ENCODE peak calls at places on chromosomes 11 and 22, in four cellular contexts. One of them, this sample, is unnamed.

GRCh38 chr11:105215528-105215927 is 76.0 kb upstream of the CARD18 start:
- DNase-seq in K562: no peak
- DNase-seq in GM12878: no peak
- DNase-seq in HepG2: no peak
- DNase-seq in this sample: no peak

GRCh38 chr22:32717337-32718240 is 83.9 kb upstream of the TIMP3 start:
- DNase-seq in HepG2: no peak
- DNase-seq in GM12878: no peak
- DNase-seq in K562: no peak
- DNase-seq in this sample: no peak

GRCh38 chr11:65781152-65781961 is 581 bp upstream of the AP5B1 start:
- DNase-seq in HepG2: peak
- DNase-seq in K562: peak
- DNase-seq in GM12878: no peak
- DNase-seq in this sample: no peak

GRCh38 chr11:66386171-66387069 is 14.9 kb upstream of the SLC29A2 start:
- DNase-seq in GM12878: peak
- DNase-seq in K562: peak
- DNase-seq in HepG2: peak
- DNase-seq in this sample: peak

GRCh38 chr11:861105-861479 is 18.4 kb downstream of the TSPAN4 start:
- DNase-seq in HepG2: no peak
- DNase-seq in K562: no peak
- DNase-seq in GM12878: no peak
- DNase-seq in this sample: no peak

GRCh38 chr11:128890543-128891409 is at the start of gene KCNJ5:
- DNase-seq in GM12878: no peak
- DNase-seq in HepG2: no peak
- DNase-seq in K562: no peak
- DNase-seq in this sample: peak

GRCh38 chr11:11532574-11532973 is 89.2 kb downstream of the GALNT18 start:
- DNase-seq in HepG2: no peak
- DNase-seq in GM12878: no peak
- DNase-seq in K562: no peak
- DNase-seq in this sample: no peak

GRCh38 chr11:63998558-63999348 is 12.5 kb downstream of the OTUB1 start:
- DNase-seq in K562: no peak
- DNase-seq in HepG2: no peak
- DNase-seq in GM12878: no peak
- DNase-seq in this sample: no peak

GRCh38 chr22:32202539-32203180 is 2.2 kb downstream of the RFPL2 start:
- DNase-seq in GM12878: no peak
- DNase-seq in HepG2: peak
- DNase-seq in K562: peak
- DNase-seq in this sample: no peak

GRCh38 chr11:32070707-32071106 is 20.2 kb upstream of the RCN1 start:
- DNase-seq in K562: no peak
- DNase-seq in HepG2: no peak
- DNase-seq in GM12878: no peak
- DNase-seq in this sample: no peak

GRCh38 chr11:73566422-73566821 is 31.5 kb downstream of the FAM168A start:
- DNase-seq in K562: no peak
- DNase-seq in HepG2: no peak
- DNase-seq in GM12878: no peak
- DNase-seq in this sample: no peak

GRCh38 chr11:69721745-69722144 is 17.9 kb upstream of the FGF19 start:
- DNase-seq in HepG2: no peak
- DNase-seq in K562: no peak
- DNase-seq in GM12878: no peak
- DNase-seq in this sample: no peak

GRCh38 chr11:19511413-19512183 is 201.0 kb upstream of the NAV2 start:
- DNase-seq in GM12878: no peak
- DNase-seq in K562: no peak
- DNase-seq in HepG2: no peak
- DNase-seq in this sample: no peak

GRCh38 chr11:103700605-103701004 is 335.8 kb upstream of the DDI1 start:
- DNase-seq in HepG2: no peak
- DNase-seq in K562: no peak
- DNase-seq in GM12878: no peak
- DNase-seq in this sample: no peak

GRCh38 chr22:43206515-43207161 is 19.7 kb upstream of the TTLL12 start:
- DNase-seq in HepG2: no peak
- DNase-seq in GM12878: no peak
- DNase-seq in K562: no peak
- DNase-seq in this sample: no peak

GRCh38 chr22:37632174-37633081 is 7.0 kb upstream of the SH3BP1 start:
- DNase-seq in K562: no peak
- DNase-seq in GM12878: no peak
- DNase-seq in HepG2: no peak
- DNase-seq in this sample: no peak

GRCh38 chr11:117830674-117831351 is 6.3 kb upstream of the FXYD2 start:
- DNase-seq in K562: no peak
- DNase-seq in HepG2: no peak
- DNase-seq in GM12878: no peak
- DNase-seq in this sample: peak

GRCh38 chr11:120545813-120546212 is 34.3 kb downstream of the GRIK4 start:
- DNase-seq in GM12878: no peak
- DNase-seq in HepG2: no peak
- DNase-seq in K562: no peak
- DNase-seq in this sample: no peak

GRCh38 chr11:64650923-64651523 is 60.0 kb downstream of the SLC22A12 start:
- DNase-seq in K562: peak
- DNase-seq in HepG2: no peak
- DNase-seq in GM12878: no peak
- DNase-seq in this sample: peak

GRCh38 chr11:1127664-1128162 is 30.0 kb upstream of the MUC5AC start:
- DNase-seq in GM12878: no peak
- DNase-seq in HepG2: no peak
- DNase-seq in K562: no peak
- DNase-seq in this sample: no peak

GRCh38 chr11:46149826-46150225 is 28.6 kb upstream of the PHF21A start:
- DNase-seq in GM12878: no peak
- DNase-seq in K562: no peak
- DNase-seq in HepG2: no peak
- DNase-seq in this sample: no peak

GRCh38 chr22:22694106-22694505 is 49.7 kb downstream of the GGTLC2 start:
- DNase-seq in K562: no peak
- DNase-seq in HepG2: no peak
- DNase-seq in GM12878: no peak
- DNase-seq in this sample: no peak

GRCh38 chr11:76453248-76453647 is 8.4 kb downstream of the EMSY start:
- DNase-seq in GM12878: no peak
- DNase-seq in K562: no peak
- DNase-seq in HepG2: no peak
- DNase-seq in this sample: no peak

GRCh38 chr11:86193297-86194095 is 51.1 kb upstream of the EED start:
- DNase-seq in GM12878: peak
- DNase-seq in K562: peak
- DNase-seq in HepG2: peak
- DNase-seq in this sample: peak

GRCh38 chr11:76610871-76611475 is 59.6 kb downstream of the LRRC32 start:
- DNase-seq in HepG2: no peak
- DNase-seq in K562: no peak
- DNase-seq in GM12878: no peak
- DNase-seq in this sample: no peak

GRCh38 chr11:61913699-61914395 is 3.5 kb downstream of the RAB3IL1 start:
- DNase-seq in HepG2: no peak
- DNase-seq in GM12878: no peak
- DNase-seq in K562: no peak
- DNase-seq in this sample: peak

GRCh38 chr22:38462960-38463784 is 4.7 kb upstream of the KDELR3 start:
- DNase-seq in HepG2: peak
- DNase-seq in GM12878: no peak
- DNase-seq in K562: peak
- DNase-seq in this sample: peak

GRCh38 chr11:110763249-110764011 is 51.2 kb upstream of the ARHGAP20 start:
- DNase-seq in GM12878: no peak
- DNase-seq in HepG2: peak
- DNase-seq in K562: no peak
- DNase-seq in this sample: no peak

GRCh38 chr11:23021287-23021863 is 161.1 kb upstream of the CCDC179 start:
- DNase-seq in HepG2: peak
- DNase-seq in GM12878: no peak
- DNase-seq in K562: peak
- DNase-seq in this sample: peak

GRCh38 chr11:134559617-134559992 is 147.6 kb upstream of the B3GAT1 start:
- DNase-seq in GM12878: no peak
- DNase-seq in K562: no peak
- DNase-seq in HepG2: no peak
- DNase-seq in this sample: no peak

GRCh38 chr22:29224121-29224858 is 18.6 kb downstream of the EMID1 start:
- DNase-seq in HepG2: no peak
- DNase-seq in K562: no peak
- DNase-seq in GM12878: no peak
- DNase-seq in this sample: no peak

GRCh38 chr22:19620742-19621371 is 93.4 kb upstream of the SEPTIN5 start:
- DNase-seq in GM12878: no peak
- DNase-seq in K562: no peak
- DNase-seq in HepG2: no peak
- DNase-seq in this sample: no peak

GRCh38 chr11:34644669-34645406 is 23.9 kb downstream of the EHF start:
- DNase-seq in GM12878: no peak
- DNase-seq in K562: no peak
- DNase-seq in HepG2: no peak
- DNase-seq in this sample: no peak

GRCh38 chr11:78187366-78188011 is 937 bp downstream of the KCTD21 start:
- DNase-seq in K562: no peak
- DNase-seq in HepG2: no peak
- DNase-seq in GM12878: no peak
- DNase-seq in this sample: no peak

GRCh38 chr22:46389081-46389480 is 53.6 kb downstream of the TRMU start:
- DNase-seq in GM12878: no peak
- DNase-seq in K562: no peak
- DNase-seq in HepG2: no peak
- DNase-seq in this sample: no peak
- TF ChIP-seq CBX5 in GM12878: no peak
- TF ChIP-seq CBX5 in K562: no peak
- TF ChIP-seq CBX5 in HepG2: no peak
- TF ChIP-seq CBX5 in this sample: no peak

DNA sequence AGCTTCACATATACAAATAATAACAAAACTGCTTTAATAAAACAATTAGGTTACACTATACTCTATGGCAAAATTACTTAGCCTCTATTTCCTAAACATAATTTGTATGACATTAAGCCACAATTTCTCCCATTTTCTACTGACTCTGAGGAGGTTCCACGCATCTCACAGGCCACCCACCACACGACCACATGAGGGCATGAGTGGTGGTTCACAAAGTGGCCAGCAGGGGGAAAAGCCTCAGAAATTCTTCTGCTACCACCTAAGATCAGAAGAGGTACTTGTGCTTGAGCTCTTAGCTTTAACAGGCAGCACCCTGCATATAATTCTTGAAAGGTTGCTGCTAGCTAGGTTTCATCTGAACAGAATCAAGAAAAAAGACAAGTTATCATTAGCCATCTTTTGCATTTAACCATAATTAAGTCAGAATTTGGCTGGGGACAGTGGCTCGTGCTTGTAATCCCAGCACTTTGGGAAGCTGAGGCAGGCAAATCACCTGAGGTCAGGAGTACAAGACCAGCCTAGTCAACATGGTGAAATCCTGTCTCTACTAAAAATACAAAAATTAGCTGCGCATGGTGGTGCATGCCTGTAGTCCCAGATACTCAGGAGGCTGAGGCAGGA is 7.7 kb downstream of the LPXN start:
- DNase-seq in K562: peak
- DNase-seq in HepG2: peak
- DNase-seq in GM12878: no peak
- DNase-seq in this sample: peak
- TF ChIP-seq CBX5 in K562: no peak
- TF ChIP-seq CBX5 in HepG2: no peak
- TF ChIP-seq CBX5 in GM12878: no peak
- TF ChIP-seq CBX5 in this sample: no peak

GRCh38 chr11:92226331-92227232 is 2.0 kb downstream of the FAT3 start:
- DNase-seq in K562: no peak
- DNase-seq in HepG2: no peak
- DNase-seq in GM12878: no peak
- DNase-seq in this sample: no peak
- TF ChIP-seq CBX5 in K562: no peak
- TF ChIP-seq CBX5 in HepG2: no peak
- TF ChIP-seq CBX5 in GM12878: no peak
- TF ChIP-seq CBX5 in this sample: no peak

DNA sequence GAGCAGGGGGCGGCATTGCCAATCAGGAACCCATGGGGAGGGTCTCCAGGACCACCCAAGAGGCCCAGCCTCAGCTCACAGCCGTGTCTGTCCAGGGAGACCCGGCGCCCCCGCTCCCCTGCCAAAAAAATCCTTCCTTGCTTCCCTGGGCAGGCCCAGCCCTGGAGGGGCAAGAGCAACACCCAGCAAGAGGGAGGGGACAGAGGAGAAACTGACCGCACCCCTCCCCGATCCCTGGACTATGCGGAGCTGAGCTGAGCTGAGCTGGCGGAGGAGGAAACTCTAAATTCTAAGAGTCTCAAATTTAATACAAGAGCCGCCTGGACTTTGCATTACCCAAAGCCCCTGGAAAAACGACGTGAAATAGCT is 52.0 kb upstream of the SHISAL1 start:
- DNase-seq in HepG2: no peak
- DNase-seq in K562: no peak
- DNase-seq in GM12878: no peak
- DNase-seq in this sample: no peak
- TF ChIP-seq CBX5 in HepG2: no peak
- TF ChIP-seq CBX5 in K562: no peak
- TF ChIP-seq CBX5 in GM12878: no peak
- TF ChIP-seq CBX5 in this sample: no peak

DNA sequence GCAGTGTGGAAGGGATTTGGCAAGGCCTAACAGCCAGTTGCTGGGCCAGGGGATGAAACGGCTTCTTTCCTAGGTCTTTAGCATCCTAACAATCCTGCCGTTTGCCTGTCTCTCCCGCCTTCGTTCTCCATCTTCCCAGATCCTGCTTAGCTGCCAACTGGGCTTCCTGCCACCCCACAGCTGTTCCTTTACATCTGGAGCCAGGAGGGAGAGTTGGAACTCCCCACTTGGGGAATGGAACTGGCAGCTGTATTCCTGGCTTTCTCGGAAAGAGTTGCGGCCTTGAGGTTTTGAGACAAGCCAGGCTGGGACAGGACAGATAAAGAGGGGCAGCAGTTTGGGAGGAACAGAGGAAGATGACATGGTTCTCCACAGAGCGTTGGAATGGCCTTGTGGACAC is 59.6 kb downstream of the ST3GAL4 start:
- DNase-seq in HepG2: no peak
- DNase-seq in GM12878: no peak
- DNase-seq in K562: no peak
- DNase-seq in this sample: no peak
- TF ChIP-seq CBX5 in HepG2: no peak
- TF ChIP-seq CBX5 in GM12878: no peak
- TF ChIP-seq CBX5 in K562: no peak
- TF ChIP-seq CBX5 in this sample: no peak

GRCh38 chr22:30891781-30892180 is 76.8 kb downstream of the MORC2 start:
- DNase-seq in K562: no peak
- DNase-seq in GM12878: no peak
- DNase-seq in HepG2: no peak
- DNase-seq in this sample: peak
- TF ChIP-seq CBX5 in K562: no peak
- TF ChIP-seq CBX5 in GM12878: no peak
- TF ChIP-seq CBX5 in HepG2: no peak
- TF ChIP-seq CBX5 in this sample: no peak

This sample was measured in H1.